ENCODE peak calls at places on chromosomes 16 and 17, in ten cellular contexts. N, K, O, W, Z, L, J, C, H and A are unnamed samples.

GRCh38 chr17:77451271-77451893 is 310.6 kb downstream of the SEC14L1 start:
- DNase-seq in C (peak), J (no peak), K (peak), W (peak), N (peak), Z (peak), H (peak), L (no peak), O (peak), A (no peak)

GRCh38 chr17:44916781-44917241 is 1.5 kb upstream of the GFAP start:
- DNase-seq in N (peak), Z (peak), J (no peak), K (peak), W (no peak), O (peak), L (no peak), H (peak), C (no peak), A (no peak)

GRCh38 chr16:84806256-84806889 is 13.4 kb upstream of the CRISPLD2 start:
- DNase-seq in W (no peak), K (no peak), J (no peak), H (peak), Z (peak), L (peak), O (no peak), N (no peak), C (no peak), A (peak)

GRCh38 chr17:57948555-57949420 is 6.4 kb downstream of the CUEDC1 start:
- DNase-seq in W (no peak), L (no peak), H (peak), K (peak), N (no peak), Z (peak), C (no peak), J (peak), O (no peak), A (peak)

GRCh38 chr17:6457688-6458190 is 13.5 kb downstream of the PIMREG start:
- DNase-seq in N (no peak), Z (no peak), L (no peak), C (no peak), O (peak), K (peak), H (peak), J (no peak), W (no peak), A (no peak)

GRCh38 chr16:67775273-67775672 is 31.1 kb downstream of the RANBP10 start:
- DNase-seq in O (no peak), K (no peak), L (no peak), N (no peak), Z (no peak), W (no peak), J (no peak), H (no peak), C (no peak), A (no peak)

GRCh38 chr17:80185968-80186367 is 16.1 kb downstream of the CARD14 start:
- DNase-seq in C (no peak), Z (no peak), H (no peak), O (no peak), J (no peak), L (no peak), W (no peak), N (no peak), K (no peak), A (no peak)

GRCh38 chr17:58254803-58255202 is 16.4 kb downstream of the LPO start:
- DNase-seq in K (no peak), Z (no peak), O (no peak), J (peak), C (no peak), N (no peak), W (no peak), L (no peak), H (no peak), A (no peak)

GRCh38 chr17:82923366-82924113 is 83.7 kb upstream of the ZNF750 start:
- DNase-seq in L (no peak), W (no peak), O (no peak), N (no peak), J (no peak), K (peak), H (peak), C (no peak), Z (no peak), A (no peak)

GRCh38 chr17:18240449-18240848 is 15.0 kb downstream of the LLGL1 start:
- DNase-seq in O (no peak), C (no peak), N (no peak), W (no peak), Z (no peak), L (no peak), J (no peak), H (no peak), K (no peak), A (no peak)

GRCh38 chr16:14289692-14290340 is 218.7 kb downstream of the MRTFB start:
- DNase-seq in L (no peak), N (no peak), W (no peak), O (no peak), K (peak), H (no peak), Z (no peak), C (no peak), J (peak), A (no peak)

GRCh38 chr17:57677858-57678257 is 67.2 kb downstream of the CCDC182 start:
- DNase-seq in L (no peak), N (no peak), C (no peak), W (no peak), H (no peak), K (peak), O (no peak), J (no peak), Z (no peak), A (no peak)

GRCh38 chr16:17369441-17369951 is 101.3 kb downstream of the XYLT1 start:
- DNase-seq in O (peak), L (peak), N (no peak), H (peak), J (no peak), Z (peak), C (peak), K (no peak), W (peak), A (no peak)

GRCh38 chr16:4518281-4518680 is 20.3 kb downstream of the CDIP1 start:
- DNase-seq in L (no peak), N (no peak), K (peak), O (no peak), W (no peak), J (no peak), Z (no peak), C (no peak), H (no peak), A (no peak)
- H3K27ac ChIP-seq in L (no peak), N (no peak), K (no peak), O (no peak), W (no peak), J (no peak), Z (no peak), C (no peak), H (no peak), A (no peak)

GRCh38 chr16:2717360-2718263 is 2.4 kb downstream of the PRSS27 start:
- DNase-seq in O (no peak), W (no peak), L (no peak), N (no peak), K (no peak), Z (peak), H (no peak), C (no peak), J (no peak), A (no peak)

GRCh38 chr16:2716948-2717347 is 3.1 kb downstream of the PRSS27 start:
- DNase-seq in C (no peak), W (no peak), L (no peak), N (no peak), J (no peak), Z (no peak), K (no peak), O (no peak), H (no peak), A (no peak)

GRCh38 chr16:2715064-2715463 is 5.0 kb downstream of the PRSS27 start:
- DNase-seq in N (no peak), K (no peak), J (no peak), H (no peak), W (no peak), Z (no peak), O (no peak), L (no peak), C (no peak), A (no peak)

GRCh38 chr16:2715519-2715918 is 4.5 kb downstream of the PRSS27 start:
- DNase-seq in C (peak), N (peak), W (peak), L (no peak), J (no peak), Z (peak), H (peak), K (peak), O (peak), A (no peak)

DNA sequence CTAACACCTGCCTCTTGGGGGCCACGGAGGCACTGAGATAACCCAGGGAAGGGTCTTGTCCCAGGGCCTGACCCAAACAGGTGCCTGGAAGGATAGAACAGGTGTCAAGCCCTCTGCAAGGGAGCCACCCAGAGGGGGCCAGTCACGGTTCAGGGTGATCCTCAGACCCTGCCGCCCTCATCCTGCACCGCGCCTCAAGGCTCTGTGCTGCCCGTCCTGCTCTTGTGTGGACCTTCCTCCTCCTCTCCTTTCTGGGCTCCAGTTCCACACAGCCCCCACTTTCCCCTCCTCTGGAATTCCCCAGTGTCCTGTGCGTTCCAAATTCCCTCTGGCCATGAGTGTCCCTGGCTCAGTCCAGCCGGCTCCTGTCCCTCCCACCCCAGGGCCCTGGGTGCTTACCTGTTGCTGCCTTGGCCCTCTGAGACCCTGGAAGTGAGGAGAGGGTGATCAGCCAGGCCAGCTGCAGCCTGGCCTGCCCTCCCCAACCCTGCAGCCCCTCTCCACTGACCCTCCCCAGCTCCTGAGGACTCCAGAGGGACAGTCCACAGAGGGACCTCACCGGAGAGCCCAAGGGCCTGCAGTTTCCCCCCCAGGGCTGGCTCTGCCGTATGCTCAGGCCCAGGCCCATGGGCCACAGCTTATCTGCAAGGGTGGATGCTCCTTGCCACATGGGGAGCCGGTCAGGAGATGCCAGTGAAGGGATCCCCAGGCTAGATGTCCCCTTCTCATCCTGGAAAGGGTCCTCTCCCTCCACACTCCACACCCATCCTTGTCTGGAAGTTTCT is 3.7 kb downstream of the PRSS27 start:
- DNase-seq in W (no peak), J (no peak), Z (no peak), C (no peak), H (no peak), N (no peak), K (no peak), L (no peak), O (no peak), A (no peak)
- H3K4me3 ChIP-seq in W (peak), J (no peak), Z (no peak), C (no peak), H (no peak), N (no peak), K (no peak), L (no peak), O (no peak), A (no peak)

DNA sequence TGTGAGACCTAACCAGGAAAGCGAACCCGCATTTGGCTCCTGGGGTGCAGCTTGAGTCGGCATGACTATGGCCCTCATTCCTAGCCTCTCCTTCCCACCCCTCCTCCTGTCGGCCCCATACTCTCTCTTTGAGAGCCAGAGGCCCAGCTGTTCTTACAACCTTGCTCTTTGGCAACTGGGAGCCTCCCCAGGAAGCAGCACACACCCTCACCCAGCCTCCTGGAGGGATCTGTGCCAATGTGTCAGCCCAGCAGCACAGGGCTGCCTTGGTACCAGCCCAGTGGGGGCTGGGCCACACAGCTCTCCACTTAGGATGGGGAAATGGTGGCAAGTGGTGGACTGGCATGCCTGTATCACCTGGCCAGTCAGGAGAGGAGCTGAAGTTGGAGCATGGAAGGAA is 70.3 kb upstream of the LGALS9 start:
- DNase-seq in L (no peak), W (no peak), C (no peak), Z (peak), K (no peak), H (no peak), J (no peak), O (peak), N (no peak), A (no peak)
- H3K27ac ChIP-seq in L (no peak), W (no peak), C (no peak), Z (peak), K (no peak), H (peak), J (no peak), O (peak), N (peak), A (peak)

GRCh38 chr17:39737331-39737760 is 392 bp upstream of the GRB7 start:
- DNase-seq in H (no peak), Z (peak), L (no peak), K (no peak), C (no peak), O (no peak), N (no peak), J (no peak), W (no peak), A (no peak)
- H3K4me3 ChIP-seq in H (no peak), Z (peak), L (no peak), K (no peak), C (no peak), O (peak), N (no peak), J (peak), W (no peak), A (no peak)

DNA sequence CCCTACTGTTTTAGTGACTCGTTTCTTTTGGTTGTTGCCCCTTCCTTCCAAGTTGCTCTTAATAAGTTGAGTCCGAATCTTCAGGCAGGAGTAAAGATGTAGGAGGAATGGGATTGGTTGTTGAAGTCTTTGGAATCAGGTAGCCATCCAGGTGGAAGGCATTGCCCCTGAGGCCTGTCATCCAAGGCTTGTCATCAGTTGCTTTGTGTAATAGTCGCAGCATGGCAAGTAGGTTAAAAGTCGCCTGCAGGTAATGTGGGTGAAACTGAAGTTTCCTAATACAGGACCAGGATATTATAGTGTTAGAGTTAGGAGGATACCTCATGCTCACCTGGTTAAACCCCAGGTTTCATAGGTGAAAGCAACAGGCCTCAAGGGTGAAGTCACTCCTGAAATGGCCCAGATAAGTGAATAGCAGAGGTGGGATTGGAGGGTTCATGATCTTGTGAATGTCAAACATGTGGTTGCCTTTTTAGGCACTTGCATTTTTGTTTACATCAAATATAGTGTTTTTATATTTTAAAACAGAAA is 934 bp downstream of the PCTP start:
- DNase-seq in O (no peak), C (no peak), Z (no peak), H (no peak), L (no peak), W (no peak), K (no peak), N (no peak), J (no peak), A (no peak)
- H3K27ac ChIP-seq in O (peak), C (peak), Z (peak), H (peak), L (no peak), W (no peak), K (no peak), N (no peak), J (no peak), A (peak)

GRCh38 chr16:3067929-3068288 is 2.5 kb downstream of the IL32 start:
- DNase-seq in Z (no peak), O (no peak), H (no peak), N (no peak), L (no peak), J (no peak), K (no peak), C (no peak), W (no peak), A (no peak)
- H3K4me3 ChIP-seq in Z (peak), O (peak), H (peak), N (no peak), L (peak), J (no peak), K (no peak), C (peak), W (peak), A (no peak)

GRCh38 chr17:66691644-66692500 is 143.0 kb upstream of the CACNG5 start:
- DNase-seq in W (no peak), C (no peak), H (no peak), L (no peak), N (no peak), J (no peak), O (no peak), Z (no peak), K (no peak), A (peak)

GRCh38 chr17:66687570-66688284 is 147.2 kb upstream of the CACNG5 start:
- DNase-seq in Z (no peak), H (no peak), J (no peak), K (no peak), O (peak), N (no peak), W (no peak), C (no peak), L (no peak), A (no peak)

GRCh38 chr17:66689192-66689591 is 145.7 kb upstream of the CACNG5 start:
- DNase-seq in O (no peak), K (no peak), J (no peak), N (no peak), W (no peak), C (no peak), Z (no peak), L (no peak), H (no peak), A (no peak)

GRCh38 chr17:66686601-66687000 is 148.3 kb upstream of the CACNG5 start:
- DNase-seq in N (no peak), L (no peak), H (no peak), Z (no peak), W (no peak), O (no peak), J (no peak), C (no peak), K (no peak), A (no peak)

DNA sequence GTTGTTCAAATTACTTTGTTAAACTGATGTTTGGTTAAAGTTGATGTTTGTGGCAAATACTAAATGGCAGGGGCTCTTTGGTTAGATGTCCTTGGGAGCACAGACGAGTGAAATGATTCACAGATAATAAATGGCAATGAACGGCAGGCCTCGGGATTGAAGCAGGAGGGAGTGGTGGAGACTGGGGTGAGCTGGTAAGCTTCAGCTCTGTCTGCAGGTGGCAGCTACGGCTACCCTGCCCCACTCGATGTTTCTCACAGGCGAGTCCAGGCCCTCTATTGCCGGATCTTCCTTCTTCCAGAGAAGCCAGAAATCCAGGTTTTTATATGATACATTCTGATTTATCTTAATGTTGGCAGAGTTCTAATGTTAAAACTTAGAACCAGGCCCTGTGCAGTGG is 144.8 kb upstream of the CACNG5 start:
- DNase-seq in H (no peak), C (no peak), W (no peak), Z (no peak), N (no peak), K (no peak), J (no peak), O (no peak), L (no peak), A (no peak)
- H3K27ac ChIP-seq in H (no peak), C (no peak), W (no peak), Z (no peak), N (peak), K (no peak), J (no peak), O (peak), L (no peak), A (no peak)

DNA sequence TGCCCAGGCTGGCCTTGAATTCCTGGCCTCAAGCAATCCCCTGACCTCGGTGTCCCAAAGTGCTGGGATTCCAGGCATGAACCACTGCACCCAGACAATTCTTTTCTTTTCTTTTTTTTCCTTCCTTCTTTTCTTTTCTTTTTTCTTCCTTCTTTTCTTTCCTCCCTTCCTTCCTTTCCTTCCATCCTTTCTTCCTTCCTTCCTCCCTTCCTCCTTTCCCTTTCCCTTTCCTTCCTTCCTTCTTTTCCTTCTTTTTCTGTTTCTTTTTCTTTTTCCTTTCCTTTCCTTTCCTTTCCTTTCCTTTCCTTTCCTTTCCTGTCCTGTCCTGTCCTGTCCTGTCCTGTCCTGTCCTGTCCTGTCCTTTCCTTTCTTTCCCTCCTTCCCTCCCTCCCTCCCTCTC is 44.6 kb downstream of the PLCG2 start:
- DNase-seq in L (no peak), N (no peak), O (no peak), C (no peak), W (no peak), Z (no peak), K (no peak), J (no peak), H (no peak), A (no peak)
- H3K4me3 ChIP-seq in L (peak), N (no peak), O (no peak), C (no peak), W (no peak), Z (no peak), K (no peak), J (no peak), H (no peak), A (no peak)

DNA sequence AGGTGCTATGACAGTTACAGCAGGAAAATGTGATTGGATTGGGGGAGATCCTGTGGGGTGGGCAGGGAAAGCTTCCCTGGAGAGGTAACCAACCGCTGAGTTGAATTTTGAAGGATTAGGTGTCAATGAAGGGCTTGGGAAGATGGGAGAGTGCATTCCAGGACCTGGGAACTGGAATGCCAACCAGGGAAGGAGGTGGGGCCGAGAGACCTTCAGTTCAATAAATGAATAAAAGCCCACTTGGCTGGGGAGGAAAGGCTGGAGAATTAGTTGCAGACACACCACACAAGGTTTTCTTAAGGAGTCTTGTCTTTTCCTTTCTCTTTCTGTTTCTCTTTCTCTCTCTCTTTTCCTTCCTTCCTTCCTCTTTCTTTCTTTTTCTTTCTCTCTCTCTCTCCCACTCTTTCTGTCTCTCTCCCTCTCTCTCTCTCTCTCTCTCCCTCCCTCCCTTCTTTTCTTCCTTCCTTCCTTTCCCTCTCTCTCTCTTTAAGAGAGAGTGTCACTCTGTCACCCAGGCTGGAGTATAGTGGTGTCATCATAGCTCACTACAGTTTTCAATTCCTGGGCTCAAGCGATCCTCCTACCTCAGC is 3.3 kb downstream of the USP43 start:
- DNase-seq in L (no peak), W (no peak), Z (no peak), K (no peak), H (no peak), N (no peak), C (no peak), J (no peak), O (no peak), A (no peak)
- H3K27ac ChIP-seq in L (no peak), W (no peak), Z (peak), K (no peak), H (no peak), N (no peak), C (no peak), J (peak), O (no peak), A (no peak)